ENCODE peak calls at places on chromosomes 12 and 14, in seven cellular contexts. T is GM23338; U is right lobe of liver; F is A549; M is A673; W is naive thymus-derived CD4-positive, alpha-beta T cell; O is prostate gland. D is an unnamed sample.

GRCh38 chr14:77022219-77022852 is 6.2 kb downstream of the IRF2BPL start:
- DNase-seq in F (no peak), U (no peak), T (no peak), W (no peak), M (no peak), O (no peak), D (no peak)

GRCh38 chr12:13196302-13196921 is at the start of gene EMP1:
- DNase-seq in O (peak; percentile 87), U (peak; percentile 84), T (no peak), W (peak; percentile 70), M (peak; percentile 92), F (peak; percentile 97), D (peak; percentile 73)

GRCh38 chr14:99838555-99839193 is 45.5 kb downstream of the EML1 start:
- DNase-seq in M (peak; percentile 45), O (no peak), U (no peak), F (peak; percentile 62), W (no peak), T (peak; percentile 94), D (peak; percentile 37)

GRCh38 chr14:22168092-22168955 is 420.7 kb downstream of the DAD1 start:
- DNase-seq in W (no peak), U (no peak), O (no peak), T (peak; percentile 33), M (peak; percentile 22), F (no peak), D (no peak)

GRCh38 chr12:59173696-59174095 is 253.4 kb upstream of the LRIG3 start:
- DNase-seq in M (peak; percentile 6), O (no peak), W (no peak), T (peak; percentile 26), F (no peak), U (no peak), D (no peak)

GRCh38 chr14:58699656-58700055 is 61.9 kb downstream of the DACT1 start:
- DNase-seq in U (no peak), F (no peak), O (no peak), T (no peak), W (no peak), M (no peak), D (no peak)

GRCh38 chr12:124637586-124637985 is 70.2 kb upstream of the NCOR2 start:
- DNase-seq in O (peak; percentile 62), F (no peak), W (no peak), T (no peak), U (no peak), M (no peak), D (no peak)

GRCh38 chr12:19190292-19191031 is 60.9 kb downstream of the PLEKHA5 start:
- DNase-seq in O (no peak), M (no peak), W (no peak), U (no peak), F (no peak), T (no peak), D (no peak)

GRCh38 chr12:19967486-19967885 is 400.9 kb upstream of the PDE3A start:
- DNase-seq in O (no peak), T (no peak), M (peak; percentile 77), W (no peak), U (no peak), F (peak; percentile 91), D (no peak)

DNA sequence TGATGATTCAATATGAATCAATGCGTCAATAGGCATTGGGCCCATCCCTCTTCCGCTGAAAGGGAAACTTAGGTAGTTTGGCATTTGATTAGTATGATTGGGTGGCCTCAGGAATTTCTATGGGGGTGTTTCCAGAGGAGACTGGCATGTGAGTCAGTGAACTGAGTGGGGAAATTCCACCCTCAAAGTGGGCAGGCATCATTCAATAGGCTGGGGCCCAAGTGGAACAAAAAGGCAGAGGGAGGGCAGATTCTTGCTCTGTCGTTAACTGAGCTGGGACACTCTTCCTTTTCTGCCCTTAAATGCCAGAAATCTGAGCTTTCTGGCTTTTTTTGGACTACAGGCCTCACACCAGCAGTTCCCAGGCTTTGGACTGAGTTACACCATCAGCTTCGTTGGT is 373.5 kb downstream of the RPS29 start:
- DNase-seq in M (no peak), T (no peak), W (no peak), F (no peak), O (no peak), U (no peak), D (no peak)
- H3K4me1 ChIP-seq in M (no peaks in the 10 kb centered on the region), T (no peaks in the 10 kb centered on the region), W (no peaks in the 10 kb centered on the region), F (no peaks in the 10 kb centered on the region), O (no peaks in the 10 kb centered on the region), U (no peaks in the 10 kb centered on the region), D (no peaks in the 10 kb centered on the region)

GRCh38 chr14:50860478-50861086 is 11.3 kb upstream of the ABHD12B start:
- DNase-seq in W (peak; percentile 80), T (peak; percentile 92), U (peak; percentile 77), F (peak; percentile 78), O (peak; percentile 66), M (peak; percentile 91), D (peak; percentile 89)

GRCh38 chr14:50856660-50857059 is 15.2 kb upstream of the ABHD12B start:
- DNase-seq in T (no peak), F (no peak), W (no peak), U (no peak), O (no peak), M (no peak), D (no peak)

GRCh38 chr14:50855558-50855957 is 16.3 kb upstream of the ABHD12B start:
- DNase-seq in F (peak; percentile 25), W (no peak), U (no peak), M (no peak), O (no peak), T (peak; percentile 44), D (no peak)

GRCh38 chr14:50862171-50862570 is 9.7 kb upstream of the ABHD12B start:
- DNase-seq in O (no peak), T (no peak), U (no peak), F (no peak), M (no peak), W (no peak), D (no peak)

GRCh38 chr14:50859296-50859624 is 12.6 kb upstream of the ABHD12B start:
- DNase-seq in W (no peak), T (no peak), M (no peak), U (no peak), F (no peak), O (no peak), D (no peak)
- H3K4me3 ChIP-seq in W (peak overlapping the region; percentile 84), T (no peak overlapping the region), M (peak overlapping the region; percentile 49), U (peak overlapping the region; percentile 28), F (peak overlapping the region; percentile 47), O (no peak overlapping the region), D (peak overlapping the region; percentile 61)

GRCh38 chr12:50018968-50019367 is 6.3 kb downstream of the RACGAP1 start:
- DNase-seq in M (no peak), T (no peak), U (no peak), F (no peak), O (no peak), W (no peak), D (no peak)

GRCh38 chr12:50014342-50014741 is 11.0 kb downstream of the RACGAP1 start:
- DNase-seq in U (no peak), O (no peak), T (no peak), W (no peak), F (no peak), M (no peak), D (no peak)

GRCh38 chr12:50019524-50019923 is 5.8 kb downstream of the RACGAP1 start:
- DNase-seq in M (no peak), F (no peak), U (no peak), W (no peak), O (no peak), T (no peak), D (no peak)

GRCh38 chr12:50017047-50017446 is 8.2 kb downstream of the RACGAP1 start:
- DNase-seq in F (no peak), W (no peak), M (peak; percentile 65), T (no peak), O (no peak), U (no peak), D (no peak)

DNA sequence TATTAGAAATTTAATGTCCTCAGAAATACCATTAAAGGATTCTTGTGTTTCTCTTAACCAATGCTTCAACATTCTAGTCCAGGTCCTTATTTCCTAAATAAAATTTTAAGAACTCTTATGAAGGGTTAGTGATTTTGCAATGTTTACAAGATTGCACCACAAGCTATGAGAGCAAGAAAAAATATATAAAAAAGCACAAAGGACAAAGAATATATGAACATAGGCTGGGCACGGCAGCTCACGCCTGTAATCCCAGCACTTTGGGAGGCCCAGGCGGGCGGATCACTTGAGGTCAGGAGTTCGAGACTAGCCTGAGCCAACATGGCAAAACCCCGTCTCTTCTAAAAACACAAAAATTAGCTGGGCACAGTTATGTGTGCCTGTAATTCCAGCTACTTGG is 7.6 kb downstream of the RACGAP1 start:
- DNase-seq in U (no peak), W (no peak), T (no peak), M (no peak), O (no peak), F (no peak), D (no peak)
- H3K27ac ChIP-seq in U (peak overlapping the region; percentile 35), W (no peak overlapping the region), T (no peak overlapping the region), M (peak overlapping the region; percentile 52), O (no peak overlapping the region), F (no peak overlapping the region), D (no peak overlapping the region)

DNA sequence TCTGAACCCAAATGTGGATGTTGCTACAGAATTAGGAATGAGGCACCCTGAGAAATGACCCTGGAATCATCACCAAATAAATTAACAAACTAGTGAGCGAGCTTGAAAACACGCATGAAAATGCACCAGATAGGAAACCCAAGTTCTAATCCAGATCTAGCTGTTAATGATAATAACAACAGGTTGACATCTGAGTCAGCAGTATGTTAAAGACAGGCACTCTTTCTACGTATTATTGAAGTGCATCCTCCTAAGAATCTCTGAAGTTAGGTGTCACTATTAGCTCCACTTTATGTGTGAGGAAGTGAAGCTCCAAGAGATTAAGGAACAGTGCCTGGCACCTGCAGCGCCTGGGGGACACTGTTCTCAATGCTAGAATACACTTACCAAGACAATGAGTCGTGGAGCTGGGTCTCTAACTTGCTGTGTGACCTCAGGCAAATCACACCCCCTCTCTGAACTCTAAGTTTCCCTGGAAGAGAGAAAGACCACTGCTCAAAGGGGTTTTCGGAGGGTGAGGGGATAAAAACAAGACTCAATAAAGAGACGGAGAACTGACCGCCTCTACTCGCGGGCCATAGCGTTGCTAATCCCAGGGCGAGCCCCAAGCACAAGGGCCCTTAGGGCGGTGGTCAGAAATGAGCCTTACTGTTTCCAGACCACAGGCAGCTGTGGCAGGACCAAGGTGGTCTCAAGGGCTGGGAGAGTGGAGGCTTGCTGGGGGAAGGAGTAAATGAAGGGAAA is 2.1 kb downstream of the SLC6A12 start:
- DNase-seq in W (no peak), M (no peak), U (no peak), O (no peak), F (no peak), T (no peak), D (no peak)
- H3K4me1 ChIP-seq in W (no peaks in the 10 kb centered on the region), M (no peaks in the 10 kb centered on the region), U (no peaks in the 10 kb centered on the region), O (no peaks in the 10 kb centered on the region), F (peaks cover 18% of the 10 kb centered on the region), T (peaks cover 6% of the 10 kb centered on the region), D (no peaks in the 10 kb centered on the region)

GRCh38 chr14:52618602-52619001 is 66.0 kb downstream of the GPR137C start:
- DNase-seq in O (no peak), W (no peak), F (no peak), T (no peak), M (no peak), U (no peak), D (no peak)
- H3K4me3 ChIP-seq in O (no peak overlapping the region), W (no peak overlapping the region), F (no peak overlapping the region), T (no peak overlapping the region), M (no peak overlapping the region), U (no peak overlapping the region), D (no peak overlapping the region)

D was measured in SJCRH30.